ENCODE peak calls at places on chromosomes 13 and 19, in six cellular contexts. A is IMR-90, E is neuronal stem cell, X is mesenchymal stem cell, D is H9, C is H1. T is an unnamed sample.
A peak's percentile ranks its signal among the peaks of the same experiment; 100 is the strongest.

GRCh38 chr19:4638330-4638729 is 986 bp upstream of the TNFAIP8L1 start:
- DNase-seq in A (no peak), E (no peak), X (no peak), D (no peak), C (no peak), T (no peak)

GRCh38 chr19:7607212-7607873 is 11.7 kb downstream of the CAMSAP3 start:
- DNase-seq in A (no peak), E (no peak), X (no peak), D (no peak), C (no peak), T (no peak)

GRCh38 chr13:23468811-23469210 is 35.3 kb upstream of the SACS start:
- DNase-seq in A (no peak), E (no peak), X (no peak), D (no peak), C (no peak), T (peak; percentile 30)

GRCh38 chr13:30787747-30788535 is 52.6 kb downstream of the ALOX5AP start:
- DNase-seq in A (peak; percentile 58), E (no peak), X (no peak), D (no peak), C (no peak), T (no peak)

GRCh38 chr19:28864577-28865042 is 348.3 kb downstream of the UQCRFS1 start:
- DNase-seq in A (peak; percentile 7), E (no peak), X (no peak), D (no peak), C (no peak), T (no peak)

GRCh38 chr13:111531505-111531904 is 211.1 kb downstream of the TEX29 start:
- DNase-seq in A (peak; percentile 0), E (no peak), X (no peak), D (no peak), C (no peak), T (no peak)

GRCh38 chr19:13526552-13526951 is 20.3 kb upstream of the CACNA1A start:
- DNase-seq in A (peak; percentile 18), E (no peak), X (no peak), D (peak; percentile 70), C (peak; percentile 83), T (peak; percentile 71)

GRCh38 chr13:22214184-22214583 is 543.3 kb downstream of the FGF9 start:
- DNase-seq in A (no peak), E (no peak), X (no peak), D (no peak), C (no peak), T (no peak)

GRCh38 chr13:24362435-24362951 is 53.1 kb downstream of the C1QTNF9 start:
- DNase-seq in A (no peak), E (no peak), X (no peak), D (no peak), C (no peak), T (no peak)

GRCh38 chr19:4676955-4677731 is 7.0 kb upstream of the MYDGF start:
- DNase-seq in A (peak; percentile 35), E (no peak), X (peak; percentile 40), D (peak; percentile 90), C (peak; percentile 91), T (peak; percentile 94)

GRCh38 chr13:98798849-98799645 is 46.6 kb upstream of the SLC15A1 start:
- DNase-seq in A (peak; percentile 61), E (no peak), X (no peak), D (no peak), C (no peak), T (no peak)

GRCh38 chr13:92136449-92137180 is 738.2 kb downstream of the GPC5 start:
- DNase-seq in A (no peak), E (no peak), X (peak; percentile 79), D (no peak), C (no peak), T (no peak)

GRCh38 chr13:113616991-113617749 is 32.6 kb downstream of the TFDP1 start:
- DNase-seq in A (peak; percentile 72), E (peak; percentile 62), X (peak; percentile 30), D (peak; percentile 61), C (no peak), T (peak; percentile 72)

GRCh38 chr13:110854866-110855265 is 60.0 kb downstream of the ANKRD10 start:
- DNase-seq in A (no peak), E (no peak), X (no peak), D (no peak), C (peak; percentile 45), T (no peak)

GRCh38 chr19:29662278-29662603 is 3.0 kb upstream of the PLEKHF1 start:
- DNase-seq in A (no peak), E (no peak), X (no peak), D (no peak), C (no peak), T (no peak)

GRCh38 chr19:48724796-48725753 is 5.5 kb upstream of the MAMSTR start:
- DNase-seq in A (peak; percentile 93), E (no peak), X (peak; percentile 97), D (peak; percentile 58), C (no peak), T (peak; percentile 77)
- H3K27ac ChIP-seq in A (peak overlapping the region; percentile 44), E (no peak overlapping the region), X (no peak overlapping the region), D (no peak overlapping the region), C (no peak overlapping the region), T (no peak overlapping the region)

DNA sequence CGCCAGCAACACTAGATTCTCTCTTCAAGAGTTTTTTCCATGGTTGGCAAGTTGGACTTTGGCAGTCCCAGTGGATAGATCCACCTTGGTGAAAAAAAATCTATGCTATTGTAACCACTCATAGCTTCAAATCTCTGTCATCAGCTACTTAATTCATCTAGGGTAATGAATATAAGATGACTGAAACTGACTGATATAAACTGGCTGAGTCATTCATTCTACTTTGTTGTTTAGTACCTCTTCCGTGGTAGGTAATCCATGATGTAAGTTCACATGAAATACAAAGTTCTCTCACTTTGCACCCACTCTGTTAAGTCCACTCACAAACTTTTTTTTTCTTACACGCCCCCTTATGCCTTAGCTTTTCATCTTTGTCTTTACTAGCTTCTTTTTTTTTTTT is 1381.5 kb downstream of the SLITRK5 start:
- DNase-seq in A (no peak), E (no peak), X (no peak), D (no peak), C (no peak), T (no peak)
- H3K18ac ChIP-seq in A (no peak overlapping the region), E (no peak overlapping the region), X (no peak overlapping the region), D (no peak overlapping the region), C (no peak overlapping the region), T (no peak overlapping the region)

GRCh38 chr19:2809387-2810140 is 10.1 kb upstream of the ZNF554 start:
- DNase-seq in A (no peak), E (no peak), X (no peak), D (no peak), C (no peak), T (no peak)
- H3K27ac ChIP-seq in A (no peak overlapping the region), E (no peak overlapping the region), X (no peak overlapping the region), D (no peak overlapping the region), C (no peak overlapping the region), T (no peak overlapping the region)

DNA sequence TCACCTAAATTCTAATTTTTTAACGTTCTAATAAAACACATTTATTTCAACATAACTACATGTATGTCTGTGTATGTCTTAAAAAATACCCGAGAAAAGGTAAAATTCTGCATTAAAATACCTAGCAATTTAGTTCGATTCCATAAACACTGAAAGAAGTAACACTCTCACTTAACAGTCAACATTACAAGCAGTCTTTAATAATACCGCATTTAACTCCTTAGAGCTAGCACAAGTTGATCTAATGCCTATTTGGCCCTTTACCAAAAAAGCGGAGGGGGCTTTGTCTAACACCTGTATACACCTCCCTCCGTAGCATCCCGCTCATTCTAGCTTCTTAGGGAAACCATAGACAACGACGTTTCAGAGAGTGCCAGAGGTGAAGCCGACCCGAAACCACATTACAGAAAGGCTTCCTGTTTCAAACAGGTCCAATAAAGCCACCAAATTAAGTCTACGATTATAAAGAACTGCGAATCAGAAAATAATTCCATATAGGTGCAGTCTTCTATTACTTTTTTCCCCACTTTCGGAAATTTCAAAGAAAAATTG is 1.2 kb downstream of the SPART start:
- DNase-seq in A (no peak), E (no peak), X (no peak), D (no peak), C (no peak), T (no peak)
- H3K18ac ChIP-seq in A (peak overlapping the region; percentile 46), E (no peak overlapping the region), X (no peak overlapping the region), D (peak overlapping the region; percentile 64), C (no peak overlapping the region), T (peak overlapping the region; percentile 75)